ENCODE peak calls at places on chromosomes 12 and 14, in eight cellular contexts. V, T, Q, S, N, B, H and E are unnamed samples.

GRCh38 chr12:121364657-121365265 is 12.6 kb upstream of the ANAPC5 start:
- DNase-seq in T (peak), H (no peak), V (no peak), B (no peak), N (peak), S (no peak), Q (no peak), E (no peak)

GRCh38 chr14:77543240-77543551 is 44.6 kb upstream of the ISM2 start:
- DNase-seq in Q (no peak), N (no peak), S (no peak), V (no peak), H (no peak), T (no peak), B (no peak), E (no peak)

GRCh38 chr14:74763803-74764531 is 851 bp downstream of the YLPM1 start:
- DNase-seq in N (peak), H (peak), T (peak), V (no peak), S (peak), B (peak), Q (no peak), E (peak)

GRCh38 chr12:30598889-30599288 is 96.8 kb downstream of the IPO8 start:
- DNase-seq in V (no peak), N (no peak), Q (no peak), H (no peak), S (peak), T (no peak), B (peak), E (no peak)

GRCh38 chr14:35459779-35460178 is 55.2 kb upstream of the NFKBIA start:
- DNase-seq in N (no peak), H (no peak), B (no peak), T (no peak), Q (no peak), V (no peak), S (no peak), E (no peak)

GRCh38 chr12:113604666-113605065 is 133.0 kb upstream of the LHX5 start:
- DNase-seq in B (no peak), Q (no peak), S (no peak), V (no peak), H (no peak), T (no peak), N (no peak), E (no peak)

GRCh38 chr12:116929885-116930284 is 19.1 kb downstream of the FBXW8 start:
- DNase-seq in N (no peak), B (no peak), V (no peak), H (no peak), Q (no peak), S (no peak), T (no peak), E (no peak)

GRCh38 chr12:92363295-92364146 is 217.9 kb upstream of the BTG1 start:
- DNase-seq in N (peak), S (peak), B (no peak), V (no peak), H (peak), Q (no peak), T (peak), E (peak)

GRCh38 chr14:86714153-86714552 is 1184.2 kb downstream of the FLRT2 start:
- DNase-seq in T (no peak), V (no peak), Q (no peak), B (no peak), H (no peak), N (no peak), S (no peak), E (no peak)

GRCh38 chr12:103917873-103918272 is 12.3 kb upstream of the HSP90B1 start:
- DNase-seq in N (no peak), V (no peak), H (no peak), S (no peak), T (no peak), B (no peak), Q (no peak), E (no peak)

GRCh38 chr12:46264057-46264456 is 4.8 kb downstream of the SLC38A1 start:
- DNase-seq in Q (no peak), N (peak), H (no peak), V (no peak), B (no peak), T (peak), S (peak), E (no peak)

GRCh38 chr14:71789005-71789404 is 143.2 kb upstream of the RGS6 start:
- DNase-seq in S (no peak), Q (no peak), V (no peak), H (no peak), N (no peak), T (no peak), B (no peak), E (no peak)

GRCh38 chr12:98574110-98574509 is 19.4 kb upstream of the SLC25A3 start:
- DNase-seq in T (no peak), N (no peak), Q (no peak), B (no peak), S (no peak), V (no peak), H (no peak), E (no peak)

GRCh38 chr12:49020441-49020840 is 1.9 kb upstream of the PRKAG1 start:
- DNase-seq in H (no peak), V (no peak), B (no peak), S (no peak), Q (no peak), N (no peak), T (no peak), E (no peak)

GRCh38 chr12:6605425-6606330 is 1.5 kb downstream of the CHD4 start:
- DNase-seq in T (peak), V (no peak), B (no peak), H (peak), Q (no peak), N (no peak), S (peak), E (peak)

GRCh38 chr12:52222692-52223091 is 10.4 kb upstream of the KRT7 start:
- DNase-seq in V (no peak), S (no peak), Q (no peak), B (no peak), N (no peak), T (no peak), H (no peak), E (no peak)

GRCh38 chr14:24381363-24382102 is 13.5 kb downstream of the NFATC4 start:
- DNase-seq in H (no peak), Q (no peak), V (no peak), S (peak), N (no peak), T (no peak), B (no peak), E (no peak)

GRCh38 chr14:105069887-105070759 is 4.9 kb upstream of the GPR132 start:
- DNase-seq in S (no peak), V (no peak), Q (no peak), B (no peak), N (peak), H (peak), T (peak), E (no peak)

GRCh38 chr14:77306406-77307098 is 14.1 kb downstream of the POMT2 start:
- DNase-seq in S (peak), T (peak), N (peak), H (no peak), Q (no peak), B (no peak), V (no peak), E (no peak)

GRCh38 chr14:85093631-85094330 is 436.2 kb upstream of the FLRT2 start:
- DNase-seq in T (peak), S (peak), B (no peak), N (peak), H (no peak), Q (no peak), V (no peak), E (no peak)

GRCh38 chr12:125677829-125678228 is 612.6 kb downstream of the AACS start:
- DNase-seq in V (no peak), H (no peak), B (no peak), S (no peak), T (no peak), Q (no peak), N (no peak), E (no peak)

GRCh38 chr12:80044694-80045046 is 54.7 kb upstream of the OTOGL start:
- DNase-seq in S (peak), Q (no peak), H (no peak), V (no peak), T (peak), B (no peak), N (peak), E (no peak)

GRCh38 chr12:111100003-111100402 is 179.6 kb upstream of the MYL2 start:
- DNase-seq in T (no peak), Q (no peak), B (no peak), H (no peak), S (no peak), N (no peak), V (no peak), E (no peak)

GRCh38 chr14:101350021-101350420 is 211.3 kb upstream of the DIO3 start:
- DNase-seq in H (no peak), Q (no peak), S (no peak), N (no peak), T (no peak), B (no peak), V (no peak), E (no peak)

GRCh38 chr12:117151195-117152031 is 38.9 kb downstream of the FBXO21 start:
- DNase-seq in Q (peak), N (peak), H (peak), T (peak), B (peak), S (peak), V (peak), E (no peak)

GRCh38 chr12:20194171-20194570 is 174.2 kb upstream of the PDE3A start:
- DNase-seq in V (no peak), T (peak), H (no peak), B (peak), N (peak), Q (no peak), S (peak), E (no peak)

GRCh38 chr14:99662846-99663245 is 17.9 kb downstream of the HHIPL1 start:
- DNase-seq in T (no peak), V (no peak), Q (no peak), N (no peak), H (no peak), B (no peak), S (no peak), E (no peak)

GRCh38 chr12:114902665-114903393 is 218.9 kb upstream of the TBX3 start:
- DNase-seq in Q (no peak), N (peak), V (no peak), S (peak), T (peak), H (no peak), B (no peak), E (no peak)

GRCh38 chr14:45705954-45706353 is 453.0 kb upstream of the MIS18BP1 start:
- DNase-seq in B (no peak), N (no peak), S (no peak), V (no peak), T (no peak), Q (no peak), H (no peak), E (no peak)
- H3K4me3 ChIP-seq in B (no peak), N (no peak), S (no peak), V (no peak), T (no peak), Q (no peak), H (no peak), E (no peak)

DNA sequence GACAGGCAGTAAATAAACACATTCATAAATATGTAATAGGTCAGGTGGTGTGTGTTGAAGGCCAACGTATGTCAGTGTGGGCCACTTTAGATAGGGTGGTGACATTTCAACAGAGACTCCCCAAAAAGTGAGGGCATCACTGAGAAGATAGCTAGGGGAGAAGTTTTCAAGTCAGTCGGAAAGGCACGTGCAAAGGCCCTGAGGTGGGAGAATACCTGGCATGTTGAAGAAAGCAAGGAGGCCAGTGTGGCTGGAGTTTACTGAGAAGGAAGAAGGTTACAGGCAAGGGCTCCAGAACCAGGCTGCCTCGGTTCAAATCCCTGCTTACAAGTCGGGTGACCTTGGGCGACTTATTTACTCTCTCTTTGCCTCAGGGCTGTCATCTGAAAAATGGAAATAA is 11.0 kb upstream of the HEBP1 start:
- DNase-seq in T (no peak), H (no peak), Q (no peak), V (no peak), B (no peak), S (no peak), N (no peak), E (no peak)
- H3K4me3 ChIP-seq in T (no peak), H (no peak), Q (no peak), V (no peak), B (no peak), S (no peak), N (no peak), E (no peak)

DNA sequence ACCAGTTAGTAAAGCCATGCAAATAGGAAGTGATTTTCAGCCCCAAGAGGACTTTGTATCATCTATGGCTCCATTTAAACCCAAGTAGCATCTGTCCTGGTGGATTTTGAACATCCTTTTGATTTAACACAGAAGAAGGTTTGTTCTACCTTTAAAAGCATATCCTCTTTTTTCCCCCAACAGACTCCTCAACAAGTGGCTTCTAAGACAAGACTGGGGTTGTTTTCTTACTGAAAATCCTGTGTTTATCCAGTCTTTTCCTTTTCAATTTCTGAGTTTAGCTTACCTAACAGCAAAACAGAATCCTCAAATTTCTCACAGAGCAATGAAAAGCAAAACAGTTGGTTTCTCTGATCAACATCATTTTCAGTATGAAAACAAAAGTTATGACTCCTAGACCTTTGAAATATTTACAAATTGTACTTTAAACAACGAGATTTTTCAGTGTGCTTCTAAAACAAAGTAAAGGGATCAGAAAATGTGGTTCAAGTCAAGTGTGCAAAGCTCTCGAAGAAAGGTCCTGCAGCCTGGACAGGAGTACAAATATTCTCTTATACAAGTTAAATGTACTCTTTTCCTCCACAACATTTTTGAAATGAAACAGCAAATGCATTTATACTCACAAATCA is 2.8 kb downstream of the PHLDA1 start:
- DNase-seq in Q (no peak), H (no peak), S (peak), N (peak), T (no peak), V (no peak), B (no peak), E (no peak)
- H3K4me3 ChIP-seq in Q (peak), H (peak), S (peak), N (peak), T (peak), V (peak), B (no peak), E (no peak)

GRCh38 chr14:69400154-69400553 is 1.7 kb downstream of the SLC39A9 start:
- DNase-seq in N (no peak), T (no peak), Q (no peak), B (no peak), H (no peak), S (no peak), V (no peak), E (no peak)
- H3K4me3 ChIP-seq in N (peak), T (peak), Q (peak), B (peak), H (no peak), S (peak), V (peak), E (peak)

DNA sequence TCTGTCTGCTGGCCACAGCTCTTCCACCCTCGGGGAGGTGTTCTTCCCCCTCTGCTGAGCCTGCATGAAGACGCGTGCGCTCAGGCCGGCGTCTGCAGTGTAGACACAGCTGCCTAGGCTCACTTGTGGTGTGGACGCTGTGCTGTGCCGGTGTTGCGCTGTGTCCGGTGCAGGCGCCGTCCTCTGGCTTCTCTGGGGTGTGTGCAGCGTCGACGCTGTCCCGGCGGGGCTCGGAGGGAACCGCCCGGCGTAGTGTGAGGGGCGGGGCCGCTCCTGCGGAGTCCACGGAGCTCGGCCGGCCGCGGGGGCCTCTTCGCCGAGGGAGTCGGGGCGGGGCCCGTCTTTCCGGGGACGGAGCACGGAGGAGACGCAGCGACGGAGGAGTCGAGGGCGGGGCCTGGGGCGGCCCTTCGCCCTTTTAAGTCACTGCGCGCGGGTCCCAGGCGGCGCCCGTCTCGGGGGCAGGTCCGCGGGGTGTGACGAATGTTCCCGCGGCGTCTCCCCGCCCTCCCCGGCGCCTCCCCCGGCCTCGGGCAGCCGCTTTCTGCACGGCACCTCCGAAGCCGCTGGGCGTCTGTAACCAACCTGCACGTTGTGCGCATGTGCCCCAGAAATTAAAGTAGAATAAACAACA is 45.2 kb downstream of the NOC4L start:
- DNase-seq in B (peak), S (peak), T (peak), N (peak), H (peak), Q (peak), V (peak), E (peak)
- H3K4me3 ChIP-seq in B (peak), S (peak), T (peak), N (peak), H (peak), Q (peak), V (peak), E (peak)

DNA sequence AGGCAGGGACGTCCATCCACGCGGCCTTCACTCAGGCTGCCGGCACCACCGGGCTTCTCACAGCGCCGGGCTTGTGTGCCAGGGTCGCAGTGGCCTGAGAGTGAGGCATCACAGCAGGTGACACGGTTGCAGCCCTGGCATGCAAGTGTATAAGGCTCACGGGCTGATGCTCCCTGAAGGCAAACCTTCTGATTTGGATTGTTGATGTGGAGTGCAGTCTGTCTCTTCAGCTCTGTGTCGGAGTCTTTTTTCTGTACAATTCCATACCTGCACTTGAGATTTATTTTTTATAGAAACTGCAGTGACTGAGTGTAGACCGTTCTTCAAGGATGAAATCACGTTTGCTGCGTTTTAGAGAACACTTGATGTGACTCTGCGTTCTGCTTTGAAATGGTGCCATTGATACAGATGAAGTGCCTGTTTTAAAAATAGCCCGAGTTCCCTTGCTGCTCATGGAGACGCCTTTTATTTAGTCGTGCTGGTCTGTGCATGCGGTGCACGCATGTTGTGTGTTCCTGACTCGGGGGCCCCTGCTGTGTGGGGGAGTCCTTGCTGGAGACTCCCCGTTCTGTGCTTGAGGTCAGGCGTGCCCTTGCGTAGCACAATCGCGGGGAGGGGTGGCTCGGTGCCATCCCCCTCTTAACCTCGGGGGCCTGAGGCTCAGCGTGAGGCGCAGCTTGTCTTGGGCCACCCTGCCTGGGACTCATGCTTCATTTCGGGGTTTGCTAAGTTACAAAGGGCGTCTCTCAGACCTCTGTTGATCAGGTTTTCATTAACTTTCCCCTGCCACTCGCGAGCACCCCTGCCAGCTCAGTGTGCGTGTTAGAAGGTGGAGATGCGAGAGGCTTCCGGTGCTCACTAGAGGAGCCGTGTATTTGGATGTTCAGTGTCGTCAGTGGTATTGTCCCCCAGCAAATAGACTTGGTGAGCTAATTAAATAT is 21.6 kb upstream of the AMN start:
- DNase-seq in Q (no peak), S (no peak), T (no peak), N (no peak), B (no peak), H (no peak), V (no peak), E (peak)
- H3K4me3 ChIP-seq in Q (no peak), S (no peak), T (no peak), N (no peak), B (no peak), H (no peak), V (no peak), E (no peak)

GRCh38 chr12:56377989-56378316 is 15.3 kb upstream of the APOF start:
- DNase-seq in T (no peak), N (no peak), H (no peak), B (no peak), S (no peak), Q (no peak), V (no peak), E (no peak)

GRCh38 chr12:56373515-56373914 is 10.9 kb upstream of the APOF start:
- DNase-seq in H (no peak), S (no peak), Q (no peak), T (no peak), V (no peak), N (no peak), B (no peak), E (no peak)

GRCh38 chr12:56377310-56377988 is 14.8 kb upstream of the APOF start:
- DNase-seq in T (peak), N (no peak), H (no peak), Q (no peak), B (peak), V (no peak), S (peak), E (no peak)

GRCh38 chr12:56375598-56376434 is 13.2 kb upstream of the APOF start:
- DNase-seq in B (no peak), T (no peak), Q (no peak), V (no peak), H (no peak), N (no peak), S (no peak), E (no peak)

DNA sequence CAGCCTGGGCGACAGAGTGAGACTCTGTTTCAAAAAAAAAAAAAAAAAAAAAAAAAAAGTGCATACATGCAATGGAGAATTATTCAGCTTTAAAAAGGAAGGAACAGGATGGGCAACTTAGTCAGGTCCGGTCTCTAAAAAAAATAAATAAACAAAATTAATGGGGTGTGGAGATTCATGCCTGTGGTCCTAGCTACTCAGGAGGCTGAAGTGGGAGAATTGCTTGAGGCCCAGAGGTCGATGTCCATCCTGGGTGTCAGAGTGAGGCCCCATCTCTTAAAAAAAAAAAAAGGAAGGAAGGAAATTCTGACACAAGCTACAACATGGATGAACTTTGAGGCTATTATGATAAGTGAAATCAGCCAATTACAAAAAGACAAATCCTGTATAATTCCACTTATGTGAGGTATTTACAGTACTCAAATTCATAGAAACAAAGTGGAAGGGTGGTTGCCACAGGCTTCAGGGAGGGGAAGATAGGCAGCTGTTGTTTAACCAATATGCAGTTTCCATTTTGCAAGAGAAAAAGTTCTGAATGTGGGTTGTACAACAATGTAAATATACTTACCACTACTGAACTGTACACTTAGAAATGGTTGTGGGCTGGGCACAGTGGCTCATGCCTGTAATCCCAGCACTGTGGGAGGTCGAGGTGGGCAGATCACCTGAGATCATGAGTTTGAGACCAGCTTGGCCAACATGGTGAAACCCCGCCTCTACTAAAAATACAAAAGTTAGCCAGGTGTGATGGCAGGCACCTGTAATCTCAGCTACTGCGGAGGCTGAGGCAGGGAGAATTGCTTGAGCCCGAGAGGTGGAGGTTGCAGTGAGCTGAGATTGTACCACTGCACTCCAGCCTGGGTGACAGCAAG is 12.3 kb upstream of the APOF start:
- DNase-seq in T (peak), H (no peak), V (no peak), B (no peak), Q (no peak), S (no peak), N (no peak), E (no peak)
- H3K4me3 ChIP-seq in T (no peak), H (no peak), V (no peak), B (no peak), Q (no peak), S (no peak), N (no peak), E (no peak)